ENCODE peak calls at places on chromosome 15, in four cellular contexts. Q is K562, L is GM12878, G is H1. J is an unnamed sample.

GRCh38 chr15:78396976-78397375 is 41.0 kb upstream of the IREB2 start:
- DNase-seq in Q (peak), L (no peak), G (peak), J (peak)

GRCh38 chr15:63063877-63064409 is 21.4 kb downstream of the TPM1 start:
- DNase-seq in Q (no peak), L (no peak), G (no peak), J (no peak)

GRCh38 chr15:49610166-49610918 is 10.3 kb downstream of the FAM227B start:
- DNase-seq in Q (no peak), L (no peak), G (no peak), J (no peak)

GRCh38 chr15:74573987-74574386 is 33.0 kb downstream of the ARID3B start:
- DNase-seq in Q (no peak), L (no peak), G (no peak), J (peak)

GRCh38 chr15:66312144-66312543 is 18.8 kb downstream of the DIS3L start:
- DNase-seq in Q (no peak), L (no peak), G (no peak), J (no peak)

GRCh38 chr15:81954158-81954783 is 91.5 kb downstream of the MEX3B start:
- DNase-seq in Q (no peak), L (no peak), G (no peak), J (no peak)

GRCh38 chr15:23869391-23869790 is 182.3 kb upstream of the NDN start:
- DNase-seq in Q (peak), L (no peak), G (peak), J (no peak)

GRCh38 chr15:69308949-69309348 is 10.2 kb downstream of the PAQR5 start:
- DNase-seq in Q (no peak), L (no peak), G (no peak), J (no peak)

GRCh38 chr15:90816401-90817116 is 51.8 kb upstream of the FURIN start:
- DNase-seq in Q (no peak), L (no peak), G (no peak), J (no peak)

GRCh38 chr15:84760219-84760618 is 11.8 kb downstream of the ZNF592 start:
- DNase-seq in Q (no peak), L (no peak), G (no peak), J (no peak)

GRCh38 chr15:36428102-36428845 is 151.2 kb upstream of the CDIN1 start:
- DNase-seq in Q (peak), L (no peak), G (no peak), J (peak)

GRCh38 chr15:82918162-82918561 is 34.4 kb downstream of the HOMER2 start:
- DNase-seq in Q (no peak), L (no peak), G (no peak), J (no peak)

GRCh38 chr15:100781061-100781960 is 98.3 kb upstream of the ALDH1A3 start:
- DNase-seq in Q (no peak), L (no peak), G (peak), J (no peak)

GRCh38 chr15:100994597-100995446 is 75.7 kb downstream of the LRRK1 start:
- DNase-seq in Q (no peak), L (no peak), G (no peak), J (no peak)

GRCh38 chr15:37020852-37021251 is 79.5 kb downstream of the MEIS2 start:
- DNase-seq in Q (no peak), L (no peak), G (no peak), J (no peak)

GRCh38 chr15:54304321-54304720 is 326.1 kb downstream of the UNC13C start:
- DNase-seq in Q (no peak), L (no peak), G (no peak), J (no peak)

GRCh38 chr15:77012868-77013267 is 17.9 kb downstream of the PSTPIP1 start:
- DNase-seq in Q (no peak), L (no peak), G (no peak), J (no peak)

GRCh38 chr15:75785771-75786563 is 57.3 kb upstream of the UBE2Q2 start:
- DNase-seq in Q (peak), L (no peak), G (peak), J (no peak)

GRCh38 chr15:63600001-63600645 is 2.9 kb downstream of the FBXL22 start:
- DNase-seq in Q (no peak), L (no peak), G (peak), J (no peak)

DNA sequence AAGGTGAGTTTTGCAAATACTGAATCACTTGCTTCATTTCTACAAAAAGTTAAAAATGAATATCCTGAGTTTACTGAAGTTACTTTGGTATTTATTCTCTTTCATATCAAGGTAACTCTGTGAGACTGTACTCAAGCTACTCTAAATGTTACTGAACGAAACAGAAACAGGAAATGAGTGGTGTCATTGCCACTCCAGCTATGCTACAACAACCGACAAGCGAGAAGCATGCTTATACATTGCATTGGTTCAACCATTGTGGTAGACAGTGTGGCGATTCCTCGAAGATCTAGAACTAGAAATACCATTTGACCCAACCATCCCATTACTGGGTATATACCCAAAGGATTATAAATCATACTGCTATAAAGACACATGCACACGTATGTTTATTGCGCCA is 313.2 kb upstream of the THBS1 start:
- DNase-seq in Q (no peak), L (no peak), G (no peak), J (no peak)
- TF ChIP-seq CHD1 in Q (no peak), L (no peak), G (no peak), J (no peak)

GRCh38 chr15:55420171-55420871 is 12.0 kb downstream of the PIERCE2 start:
- DNase-seq in Q (no peak), L (no peak), G (no peak), J (no peak)
- TF ChIP-seq CHD1 in Q (no peak), L (no peak), G (no peak), J (no peak)

GRCh38 chr15:67852433-67852832 is 12.6 kb upstream of the RNU6-1 start:
- DNase-seq in Q (no peak), L (no peak), G (no peak), J (no peak)

GRCh38 chr15:67853454-67853853 is 13.6 kb upstream of the RNU6-1 start:
- DNase-seq in Q (no peak), L (no peak), G (no peak), J (no peak)

GRCh38 chr15:67849538-67849937 is 9.7 kb upstream of the RNU6-1 start:
- DNase-seq in Q (no peak), L (no peak), G (no peak), J (no peak)

GRCh38 chr15:67850336-67850735 is 10.5 kb upstream of the RNU6-1 start:
- DNase-seq in Q (no peak), L (no peak), G (no peak), J (no peak)

DNA sequence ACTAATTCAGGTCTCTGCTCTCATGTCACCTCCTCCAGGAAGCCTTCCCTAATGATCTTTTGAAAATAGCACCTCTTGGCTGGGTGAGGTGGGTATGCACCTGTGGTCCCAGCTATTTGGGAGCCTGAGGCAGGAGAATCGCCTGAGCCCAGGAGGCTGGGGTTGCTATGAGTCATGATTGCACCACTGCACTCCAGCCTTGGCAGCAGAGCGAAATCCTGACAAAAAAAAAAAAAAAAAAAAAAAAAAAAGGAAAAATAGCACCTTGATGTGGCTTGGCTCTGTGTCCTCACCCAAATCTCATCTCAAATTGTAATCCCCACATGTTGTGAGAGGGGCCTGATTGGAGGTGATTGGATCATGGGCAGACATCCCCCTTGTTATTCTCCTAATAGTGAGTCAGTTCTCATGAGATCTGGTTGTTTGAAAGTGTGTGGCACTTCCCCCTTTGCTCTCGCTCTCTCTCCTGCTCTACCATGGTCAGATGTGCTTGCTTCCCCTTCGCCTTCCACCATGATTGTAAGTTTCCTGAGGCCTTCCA is 11.2 kb upstream of the RNU6-1 start:
- DNase-seq in Q (no peak), L (peak), G (peak), J (peak)
- TF ChIP-seq CHD1 in Q (no peak), L (no peak), G (no peak), J (no peak)

GRCh38 chr15:27061739-27062138 is 90.8 kb downstream of the GABRG3 start:
- DNase-seq in Q (no peak), L (no peak), G (no peak), J (no peak)
- TF ChIP-seq CHD1 in Q (no peak), L (no peak), G (no peak), J (no peak)

GRCh38 chr15:29593629-29594028 is 228.6 kb downstream of the TJP1 start:
- DNase-seq in Q (no peak), L (no peak), G (no peak), J (no peak)

GRCh38 chr15:29593086-29593485 is 229.2 kb downstream of the TJP1 start:
- DNase-seq in Q (no peak), L (no peak), G (no peak), J (no peak)

DNA sequence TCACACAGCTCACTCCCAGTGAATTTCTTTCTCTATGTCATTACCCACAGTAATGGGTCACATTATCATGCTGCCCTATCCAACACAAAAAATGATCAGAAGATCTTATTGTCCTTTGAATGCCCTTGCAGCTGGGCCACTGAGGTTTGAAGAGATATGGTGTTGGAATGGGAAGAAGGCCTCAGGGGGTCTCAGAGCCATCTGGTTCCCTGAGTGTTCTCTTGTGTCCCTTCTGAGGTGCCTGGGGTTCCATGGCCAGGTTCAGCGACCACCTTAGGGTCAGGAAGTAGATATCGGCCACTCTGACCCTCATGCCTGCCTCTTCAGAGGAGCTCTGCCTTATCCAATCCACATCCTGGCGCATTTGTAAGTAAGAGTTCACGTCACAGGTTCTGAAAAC is 232.3 kb downstream of the TJP1 start:
- DNase-seq in Q (no peak), L (no peak), G (no peak), J (no peak)
- TF ChIP-seq CHD1 in Q (no peak), L (no peak), G (no peak), J (no peak)

GRCh38 chr15:34793071-34793470 is 2.3 kb downstream of the ACTC1 start:
- DNase-seq in Q (no peak), L (no peak), G (no peak), J (no peak)
- TF ChIP-seq CHD1 in Q (no peak), L (no peak), G (no peak), J (no peak)

GRCh38 chr15:39125904-39126303 is 455.0 kb upstream of the THBS1 start:
- DNase-seq in Q (peak), L (no peak), G (peak), J (peak)
- TF ChIP-seq CHD1 in Q (no peak), L (no peak), G (no peak), J (no peak)

J was measured in IMR-90.